ENCODE peak calls at places on chromosomes 2 and 18, in four cellular contexts. One of them, this sample, is unnamed.

GRCh38 chr2:238851026-238851425 is 3.1 kb downstream of the TWIST2 start:
- DNase-seq in spleen: no peak
- DNase-seq in heart right ventricle: no peak
- DNase-seq in lung: no peak
- DNase-seq in this sample: no peak

GRCh38 chr2:69062307-69062706 is 49.3 kb downstream of the ANTXR1 start:
- DNase-seq in spleen: no peak
- DNase-seq in heart right ventricle: no peak
- DNase-seq in lung: no peak
- DNase-seq in this sample: no peak

GRCh38 chr2:200613692-200614091 is 27.9 kb downstream of the AOX1 start:
- DNase-seq in spleen: no peak
- DNase-seq in heart right ventricle: no peak
- DNase-seq in lung: no peak
- DNase-seq in this sample: no peak

GRCh38 chr2:84878896-84879594 is 1.8 kb downstream of the TRABD2A start:
- DNase-seq in heart right ventricle: no peak
- DNase-seq in lung: no peak
- DNase-seq in spleen: no peak
- DNase-seq in this sample: no peak

GRCh38 chr2:235334179-235334578 is 159.7 kb upstream of the AGAP1 start:
- DNase-seq in heart right ventricle: no peak
- DNase-seq in lung: no peak
- DNase-seq in spleen: no peak
- DNase-seq in this sample: no peak

GRCh38 chr18:13173573-13173972 is 45.0 kb upstream of the LDLRAD4 start:
- DNase-seq in spleen: no peak
- DNase-seq in lung: no peak
- DNase-seq in heart right ventricle: no peak
- DNase-seq in this sample: no peak

GRCh38 chr18:58088723-58089074 is 44.7 kb downstream of the NEDD4L start:
- DNase-seq in spleen: no peak
- DNase-seq in lung: no peak
- DNase-seq in heart right ventricle: no peak
- DNase-seq in this sample: no peak

GRCh38 chr2:54065411-54065810 is 50.0 kb upstream of the ACYP2 start:
- DNase-seq in lung: no peak
- DNase-seq in spleen: no peak
- DNase-seq in heart right ventricle: no peak
- DNase-seq in this sample: no peak

GRCh38 chr18:35155403-35156117 is 85.3 kb upstream of the ZNF397 start:
- DNase-seq in spleen: peak; percentile 74
- DNase-seq in heart right ventricle: no peak
- DNase-seq in lung: no peak
- DNase-seq in this sample: no peak

GRCh38 chr2:238841542-238842181 is 6.2 kb upstream of the TWIST2 start:
- DNase-seq in heart right ventricle: no peak
- DNase-seq in lung: no peak
- DNase-seq in spleen: no peak
- DNase-seq in this sample: no peak

GRCh38 chr2:200812122-200813022 is 662 bp downstream of the BZW1 start:
- DNase-seq in spleen: peak; percentile 95
- DNase-seq in lung: peak; percentile 79
- DNase-seq in heart right ventricle: peak; percentile 80
- DNase-seq in this sample: peak; percentile 87

DNA sequence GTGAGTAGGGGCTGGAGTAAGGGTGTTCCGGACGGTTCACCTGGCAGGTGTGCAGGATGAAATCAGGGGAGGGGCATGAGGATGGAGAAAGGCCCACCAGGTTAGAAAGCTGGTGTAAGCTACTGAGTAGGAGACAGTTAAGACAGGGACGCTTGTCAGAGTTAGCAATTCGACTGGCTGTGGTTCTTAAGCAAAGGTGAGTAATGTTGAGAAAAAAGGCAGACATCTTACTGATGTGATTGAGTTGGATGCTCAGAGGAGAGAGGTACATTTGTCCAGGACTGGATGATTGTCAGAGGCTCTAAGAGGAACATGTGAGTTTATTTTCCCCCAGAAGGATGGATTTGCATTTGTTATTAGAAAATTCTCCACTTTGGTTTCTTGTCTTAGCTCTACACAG is 90.5 kb upstream of the MGAT5 start:
- DNase-seq in spleen: no peak
- DNase-seq in lung: no peak
- DNase-seq in heart right ventricle: no peak
- DNase-seq in this sample: no peak
- H3K36me3 ChIP-seq in spleen: no peaks in the 10 kb centered on the region
- H3K36me3 ChIP-seq in lung: no peaks in the 10 kb centered on the region
- H3K36me3 ChIP-seq in heart right ventricle: no peaks in the 10 kb centered on the region
- H3K36me3 ChIP-seq in this sample: no peaks in the 10 kb centered on the region

GRCh38 chr18:79588131-79588635 is 91.4 kb upstream of the CTDP1 start:
- DNase-seq in heart right ventricle: no peak
- DNase-seq in lung: no peak
- DNase-seq in spleen: peak; percentile 63
- DNase-seq in this sample: no peak
- H3K4me3 ChIP-seq in heart right ventricle: no peak overlapping the region
- H3K4me3 ChIP-seq in lung: no peak overlapping the region
- H3K4me3 ChIP-seq in spleen: no peak overlapping the region
- H3K4me3 ChIP-seq in this sample: no peak overlapping the region

GRCh38 chr2:232815569-232815968 is 39.2 kb upstream of the KCNJ13 start:
- DNase-seq in spleen: no peak
- DNase-seq in heart right ventricle: no peak
- DNase-seq in lung: no peak
- DNase-seq in this sample: no peak

GRCh38 chr2:232817756-232818155 is 41.4 kb upstream of the KCNJ13 start:
- DNase-seq in lung: no peak
- DNase-seq in spleen: no peak
- DNase-seq in heart right ventricle: no peak
- DNase-seq in this sample: no peak

DNA sequence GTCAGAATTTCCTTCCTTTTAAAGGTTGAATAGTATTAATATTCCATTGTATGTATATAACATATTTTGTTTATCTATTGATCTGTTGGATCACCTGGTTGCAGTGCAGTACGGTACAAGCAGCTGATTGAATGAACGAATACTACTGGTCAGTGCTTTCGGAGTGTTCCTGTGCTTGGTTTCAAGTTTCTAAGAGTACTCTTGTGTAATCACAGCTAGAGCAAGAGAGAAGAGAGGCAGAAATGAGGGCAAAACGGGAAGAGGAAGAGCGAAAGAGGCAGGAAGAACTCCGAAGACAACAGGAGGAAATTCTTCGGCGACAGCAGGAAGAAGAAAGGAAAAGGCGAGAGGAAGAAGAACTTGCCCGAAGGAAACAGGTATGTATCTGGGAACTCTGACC is 40.3 kb upstream of the KCNJ13 start:
- DNase-seq in lung: no peak
- DNase-seq in heart right ventricle: no peak
- DNase-seq in spleen: no peak
- DNase-seq in this sample: no peak
- H3K36me3 ChIP-seq in lung: peaks cover 31% of the 10 kb centered on the region
- H3K36me3 ChIP-seq in heart right ventricle: peaks cover 96% of the 10 kb centered on the region
- H3K36me3 ChIP-seq in spleen: peaks cover 49% of the 10 kb centered on the region
- H3K36me3 ChIP-seq in this sample: peaks cover 11% of the 10 kb centered on the region

DNA sequence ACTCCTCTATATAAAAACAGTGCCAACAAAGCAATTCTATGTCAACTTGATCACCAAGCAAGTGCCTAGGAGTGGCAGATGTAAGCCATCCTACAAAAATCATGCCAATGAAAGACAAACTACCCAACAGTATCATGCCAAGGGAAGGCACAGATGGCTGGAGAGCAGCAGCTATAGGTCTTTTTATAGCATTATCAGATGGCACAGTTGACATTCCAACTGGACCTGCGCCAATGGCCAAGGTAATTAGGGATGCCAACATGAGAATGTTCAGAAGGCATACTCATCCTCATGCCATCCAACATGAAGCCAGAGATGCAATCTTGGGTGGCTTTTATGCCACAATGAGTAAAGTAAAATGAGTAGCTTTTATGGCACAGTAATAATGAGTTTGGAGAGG is 237.3 kb downstream of the OTX1 start:
- DNase-seq in heart right ventricle: no peak
- DNase-seq in lung: no peak
- DNase-seq in spleen: no peak
- DNase-seq in this sample: no peak
- H3K4me3 ChIP-seq in heart right ventricle: no peak overlapping the region
- H3K4me3 ChIP-seq in lung: no peak overlapping the region
- H3K4me3 ChIP-seq in spleen: no peak overlapping the region
- H3K4me3 ChIP-seq in this sample: no peak overlapping the region

GRCh38 chr2:66521459-66521858 is 86.5 kb downstream of the MEIS1 start:
- DNase-seq in heart right ventricle: no peak
- DNase-seq in lung: no peak
- DNase-seq in spleen: no peak
- DNase-seq in this sample: no peak
- H3K36me3 ChIP-seq in heart right ventricle: no peaks in the 10 kb centered on the region
- H3K36me3 ChIP-seq in lung: no peaks in the 10 kb centered on the region
- H3K36me3 ChIP-seq in spleen: no peaks in the 10 kb centered on the region
- H3K36me3 ChIP-seq in this sample: no peaks in the 10 kb centered on the region

GRCh38 chr18:59820663-59821062 is 79.1 kb upstream of the PMAIP1 start:
- DNase-seq in spleen: no peak
- DNase-seq in lung: no peak
- DNase-seq in heart right ventricle: no peak
- DNase-seq in this sample: no peak
- H3K4me3 ChIP-seq in spleen: no peak overlapping the region
- H3K4me3 ChIP-seq in lung: no peak overlapping the region
- H3K4me3 ChIP-seq in heart right ventricle: no peak overlapping the region
- H3K4me3 ChIP-seq in this sample: no peak overlapping the region

GRCh38 chr2:65070856-65071255 is 14.6 kb downstream of the CEP68 start:
- DNase-seq in heart right ventricle: no peak
- DNase-seq in lung: no peak
- DNase-seq in spleen: no peak
- DNase-seq in this sample: no peak
- H3K36me3 ChIP-seq in heart right ventricle: peaks cover 60% of the 10 kb centered on the region
- H3K36me3 ChIP-seq in lung: peaks cover 10% of the 10 kb centered on the region
- H3K36me3 ChIP-seq in spleen: peaks cover 23% of the 10 kb centered on the region
- H3K36me3 ChIP-seq in this sample: no peaks in the 10 kb centered on the region

DNA sequence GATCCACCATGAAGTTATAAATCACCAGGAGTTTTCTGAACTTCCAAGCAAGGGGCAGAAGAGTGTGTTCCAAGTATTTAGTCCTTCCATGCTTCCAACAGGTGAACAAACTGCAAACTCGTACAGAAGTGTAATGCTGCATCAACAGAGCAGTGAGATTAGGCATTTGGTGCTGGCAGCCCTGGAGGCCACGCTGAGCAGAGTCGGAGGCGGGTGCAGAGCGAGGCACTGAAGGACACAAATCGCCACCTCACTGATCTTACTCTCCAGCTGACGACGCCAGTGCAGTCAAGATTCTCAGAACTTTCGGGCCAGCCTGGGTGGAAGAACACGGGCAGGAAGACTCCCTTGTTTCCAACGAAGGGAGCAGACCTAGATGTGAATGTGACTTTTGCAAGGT is 39.2 kb downstream of the SERPINE2 start:
- DNase-seq in spleen: no peak
- DNase-seq in heart right ventricle: no peak
- DNase-seq in lung: no peak
- DNase-seq in this sample: no peak
- H3K4me3 ChIP-seq in spleen: no peak overlapping the region
- H3K4me3 ChIP-seq in heart right ventricle: no peak overlapping the region
- H3K4me3 ChIP-seq in lung: no peak overlapping the region
- H3K4me3 ChIP-seq in this sample: no peak overlapping the region

DNA sequence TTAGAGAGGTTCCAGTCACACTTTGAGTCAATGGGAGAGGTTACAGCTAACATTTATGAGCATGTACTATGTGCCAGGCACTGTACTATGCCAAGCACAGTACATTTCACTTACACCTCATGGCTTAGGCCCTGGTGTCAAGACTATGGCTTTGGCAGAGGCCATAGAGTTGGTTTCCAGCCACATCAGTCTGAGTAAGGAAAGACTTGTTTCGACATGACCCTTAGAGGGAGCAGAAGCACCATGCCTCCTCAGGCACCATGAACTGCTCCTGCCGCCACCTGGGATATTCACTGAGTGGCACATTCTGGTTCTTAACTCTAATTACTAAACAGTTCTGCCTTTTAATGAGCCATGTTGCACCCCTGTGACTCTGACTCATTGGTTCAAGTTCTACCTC is 12.7 kb downstream of the DGUOK start:
- DNase-seq in heart right ventricle: no peak
- DNase-seq in lung: peak; percentile 37
- DNase-seq in spleen: no peak
- DNase-seq in this sample: no peak
- H3K36me3 ChIP-seq in heart right ventricle: peaks cover 15% of the 10 kb centered on the region
- H3K36me3 ChIP-seq in lung: peaks cover 2% of the 10 kb centered on the region
- H3K36me3 ChIP-seq in spleen: peaks cover under 1% of the 10 kb centered on the region
- H3K36me3 ChIP-seq in this sample: no peaks in the 10 kb centered on the region